ENCODE peak calls at places on chromosomes 6 and 20, in seven cellular contexts. N is K562, U is IMR-90, B is G401, Y is AG09319, R is head of caudate nucleus, O is RWPE1. Q is an unnamed sample.

GRCh38 chr6:66772785-66773184 is 1065.8 kb upstream of the EYS start:
- DNase-seq in N (no peak), U (no peak), B (no peak), Y (no peak), R (no peak), O (no peak), Q (no peak)

GRCh38 chr6:130163261-130163660 is 59.5 kb downstream of the SAMD3 start:
- DNase-seq in N (no peak), U (no peak), B (no peak), Y (no peak), R (no peak), O (no peak), Q (no peak)

GRCh38 chr6:1524040-1524480 is 85.7 kb upstream of the FOXC1 start:
- DNase-seq in N (peak; percentile 89), U (peak; percentile 33), B (peak; percentile 17), Y (no peak), R (peak; percentile 63), O (peak; percentile 85), Q (peak; percentile 62)

GRCh38 chr6:89375427-89375868 is 22.9 kb upstream of the UBE2J1 start:
- DNase-seq in N (no peak), U (no peak), B (peak; percentile 96), Y (no peak), R (no peak), O (no peak), Q (peak; percentile 4)

GRCh38 chr20:14783766-14784165 is 446.4 kb upstream of the FLRT3 start:
- DNase-seq in N (no peak), U (no peak), B (no peak), Y (no peak), R (no peak), O (no peak), Q (no peak)

GRCh38 chr20:3744806-3745685 is 12.6 kb downstream of the HSPA12B start:
- DNase-seq in N (peak; percentile 97), U (no peak), B (no peak), Y (no peak), R (no peak), O (peak; percentile 95), Q (peak; percentile 88)

GRCh38 chr6:26607434-26608230 is 10.9 kb downstream of the ABT1 start:
- DNase-seq in N (peak; percentile 66), U (peak; percentile 58), B (peak; percentile 45), Y (peak; percentile 16), R (no peak), O (peak; percentile 64), Q (peak; percentile 68)

GRCh38 chr6:144744720-144745119 is 459.6 kb downstream of the UTRN start:
- DNase-seq in N (no peak), U (no peak), B (no peak), Y (no peak), R (no peak), O (no peak), Q (no peak)

GRCh38 chr6:30883743-30884520 is at the start of gene DDR1:
- DNase-seq in N (peak; percentile 95), U (peak; percentile 54), B (peak; percentile 76), Y (no peak), R (peak; percentile 80), O (peak; percentile 90), Q (peak; percentile 41)

GRCh38 chr6:125273965-125274364 is 27.8 kb downstream of the HDDC2 start:
- DNase-seq in N (no peak), U (peak; percentile 24), B (peak; percentile 82), Y (no peak), R (no peak), O (peak; percentile 83), Q (no peak)

GRCh38 chr6:79374308-79374707 is 139.8 kb upstream of the HMGN3 start:
- DNase-seq in N (no peak), U (no peak), B (no peak), Y (no peak), R (no peak), O (no peak), Q (no peak)